ENCODE peak calls at places on chromosomes 6 and 20, in seven cellular contexts. One of them, this sample, is unnamed.

GRCh38 chr6:8526619-8527018 is 91.3 kb upstream of the SLC35B3 start:
- DNase-seq in RKO: no peak
- DNase-seq in activated CD4-positive, alpha-beta T cell treated with anti-CD3 and anti-CD28 coated beads, Interleukin-2, amount 10 ng/mL, durations not matched to agents 7 days and 5 days: no peak
- DNase-seq in HTR-8/SVneo: no peak
- DNase-seq in NCI-H774: no peak
- DNase-seq in AG04450: no peak
- DNase-seq in HepG2: no peak
- DNase-seq in this sample: no peak

GRCh38 chr20:63696628-63697356 is at the start of gene TNFRSF6B:
- DNase-seq in activated CD4-positive, alpha-beta T cell treated with anti-CD3 and anti-CD28 coated beads, Interleukin-2, amount 10 ng/mL, durations not matched to agents 7 days and 5 days: no peak
- DNase-seq in HTR-8/SVneo: no peak
- DNase-seq in AG04450: no peak
- DNase-seq in NCI-H774: no peak
- DNase-seq in HepG2: no peak
- DNase-seq in RKO: no peak
- DNase-seq in this sample: no peak

GRCh38 chr6:26599591-26599990 is 2.8 kb downstream of the ABT1 start:
- DNase-seq in AG04450: no peak
- DNase-seq in HepG2: no peak
- DNase-seq in activated CD4-positive, alpha-beta T cell treated with anti-CD3 and anti-CD28 coated beads, Interleukin-2, amount 10 ng/mL, durations not matched to agents 7 days and 5 days: no peak
- DNase-seq in NCI-H774: no peak
- DNase-seq in RKO: no peak
- DNase-seq in HTR-8/SVneo: no peak
- DNase-seq in this sample: no peak

GRCh38 chr6:155248021-155249001 is 15.5 kb upstream of the CLDN20 start:
- DNase-seq in RKO: peak; percentile 28
- DNase-seq in activated CD4-positive, alpha-beta T cell treated with anti-CD3 and anti-CD28 coated beads, Interleukin-2, amount 10 ng/mL, durations not matched to agents 7 days and 5 days: peak; percentile 20
- DNase-seq in HTR-8/SVneo: peak; percentile 51
- DNase-seq in AG04450: peak; percentile 62
- DNase-seq in NCI-H774: no peak
- DNase-seq in HepG2: peak; percentile 43
- DNase-seq in this sample: no peak

GRCh38 chr6:155493694-155494143 is 38.1 kb upstream of the NOX3 start:
- DNase-seq in AG04450: peak; percentile 98
- DNase-seq in activated CD4-positive, alpha-beta T cell treated with anti-CD3 and anti-CD28 coated beads, Interleukin-2, amount 10 ng/mL, durations not matched to agents 7 days and 5 days: no peak
- DNase-seq in HTR-8/SVneo: peak; percentile 77
- DNase-seq in HepG2: peak; percentile 91
- DNase-seq in NCI-H774: no peak
- DNase-seq in RKO: peak; percentile 98
- DNase-seq in this sample: no peak

GRCh38 chr20:13868331-13868730 is 83.5 kb downstream of the NDUFAF5 start:
- DNase-seq in HepG2: no peak
- DNase-seq in AG04450: no peak
- DNase-seq in NCI-H774: no peak
- DNase-seq in HTR-8/SVneo: no peak
- DNase-seq in activated CD4-positive, alpha-beta T cell treated with anti-CD3 and anti-CD28 coated beads, Interleukin-2, amount 10 ng/mL, durations not matched to agents 7 days and 5 days: no peak
- DNase-seq in RKO: peak; percentile 41
- DNase-seq in this sample: peak; percentile 56

GRCh38 chr6:54286141-54286540 is 22.1 kb upstream of the TINAG start:
- DNase-seq in NCI-H774: no peak
- DNase-seq in activated CD4-positive, alpha-beta T cell treated with anti-CD3 and anti-CD28 coated beads, Interleukin-2, amount 10 ng/mL, durations not matched to agents 7 days and 5 days: no peak
- DNase-seq in HTR-8/SVneo: no peak
- DNase-seq in AG04450: no peak
- DNase-seq in RKO: no peak
- DNase-seq in HepG2: no peak
- DNase-seq in this sample: no peak

GRCh38 chr20:59376109-59376841 is 75.9 kb downstream of the EDN3 start:
- DNase-seq in NCI-H774: no peak
- DNase-seq in HTR-8/SVneo: no peak
- DNase-seq in AG04450: no peak
- DNase-seq in HepG2: no peak
- DNase-seq in activated CD4-positive, alpha-beta T cell treated with anti-CD3 and anti-CD28 coated beads, Interleukin-2, amount 10 ng/mL, durations not matched to agents 7 days and 5 days: no peak
- DNase-seq in RKO: no peak
- DNase-seq in this sample: no peak

GRCh38 chr6:109349419-109349987 is 32.8 kb downstream of the CD164 start:
- DNase-seq in activated CD4-positive, alpha-beta T cell treated with anti-CD3 and anti-CD28 coated beads, Interleukin-2, amount 10 ng/mL, durations not matched to agents 7 days and 5 days: no peak
- DNase-seq in NCI-H774: peak; percentile 90
- DNase-seq in HTR-8/SVneo: no peak
- DNase-seq in HepG2: peak; percentile 23
- DNase-seq in AG04450: peak; percentile 27
- DNase-seq in RKO: peak; percentile 11
- DNase-seq in this sample: no peak

GRCh38 chr6:159984268-159984786 is 15.4 kb downstream of the IGF2R start:
- DNase-seq in HepG2: no peak
- DNase-seq in activated CD4-positive, alpha-beta T cell treated with anti-CD3 and anti-CD28 coated beads, Interleukin-2, amount 10 ng/mL, durations not matched to agents 7 days and 5 days: no peak
- DNase-seq in HTR-8/SVneo: no peak
- DNase-seq in NCI-H774: no peak
- DNase-seq in RKO: peak; percentile 82
- DNase-seq in AG04450: peak; percentile 58
- DNase-seq in this sample: peak; percentile 92

GRCh38 chr20:48523191-48523757 is 304.5 kb downstream of the PREX1 start:
- DNase-seq in AG04450: no peak
- DNase-seq in RKO: peak; percentile 76
- DNase-seq in HTR-8/SVneo: peak; percentile 90
- DNase-seq in activated CD4-positive, alpha-beta T cell treated with anti-CD3 and anti-CD28 coated beads, Interleukin-2, amount 10 ng/mL, durations not matched to agents 7 days and 5 days: peak; percentile 40
- DNase-seq in HepG2: peak; percentile 82
- DNase-seq in NCI-H774: no peak
- DNase-seq in this sample: no peak

This sample was measured in CD14-positive monocyte.